ENCODE peak calls at places on chromosome 20, in six cellular contexts. One of them, this sample, is unnamed. For H3K4me1, the result is how much of the 10 kb centered on the place peaks cover.

GRCh38 chr20:14569631-14570030 is 232.2 kb upstream of the FLRT3 start:
- DNase-seq in IMR-90: no peak
- DNase-seq in mammary epithelial cell: no peak
- DNase-seq in GM23338: no peak
- DNase-seq in right lobe of liver: no peak
- DNase-seq in psoas muscle: no peak
- DNase-seq in this sample: no peak

GRCh38 chr20:50491926-50492634 is 18.1 kb upstream of the PTPN1 start:
- DNase-seq in psoas muscle: no peak
- DNase-seq in GM23338: no peak
- DNase-seq in mammary epithelial cell: peak
- DNase-seq in right lobe of liver: no peak
- DNase-seq in IMR-90: peak
- DNase-seq in this sample: no peak

GRCh38 chr20:40869416-40870147 is 159.0 kb upstream of the TOP1 start:
- DNase-seq in right lobe of liver: no peak
- DNase-seq in GM23338: no peak
- DNase-seq in psoas muscle: no peak
- DNase-seq in IMR-90: no peak
- DNase-seq in mammary epithelial cell: no peak
- DNase-seq in this sample: no peak

GRCh38 chr20:17641993-17642392 is 40.0 kb downstream of the RRBP1 start:
- DNase-seq in mammary epithelial cell: no peak
- DNase-seq in IMR-90: no peak
- DNase-seq in right lobe of liver: no peak
- DNase-seq in GM23338: no peak
- DNase-seq in psoas muscle: peak
- DNase-seq in this sample: no peak

GRCh38 chr20:34940126-34940525 is 15.5 kb downstream of the GSS start:
- DNase-seq in mammary epithelial cell: no peak
- DNase-seq in psoas muscle: peak
- DNase-seq in IMR-90: peak
- DNase-seq in right lobe of liver: no peak
- DNase-seq in GM23338: no peak
- DNase-seq in this sample: no peak

GRCh38 chr20:18224968-18225568 is 63.3 kb upstream of the ZNF133 start:
- DNase-seq in psoas muscle: peak
- DNase-seq in IMR-90: peak
- DNase-seq in right lobe of liver: no peak
- DNase-seq in mammary epithelial cell: peak
- DNase-seq in GM23338: peak
- DNase-seq in this sample: peak

GRCh38 chr20:32155017-32155965 is 45.8 kb downstream of the TM9SF4 start:
- DNase-seq in IMR-90: peak
- DNase-seq in psoas muscle: peak
- DNase-seq in mammary epithelial cell: peak
- DNase-seq in right lobe of liver: peak
- DNase-seq in GM23338: peak
- DNase-seq in this sample: peak

GRCh38 chr20:1122388-1123315 is 4.2 kb downstream of the PSMF1 start:
- DNase-seq in mammary epithelial cell: no peak
- DNase-seq in right lobe of liver: peak
- DNase-seq in psoas muscle: peak
- DNase-seq in IMR-90: peak
- DNase-seq in GM23338: no peak
- DNase-seq in this sample: no peak

GRCh38 chr20:25276533-25277050 is 28.7 kb downstream of the PYGB start:
- DNase-seq in IMR-90: no peak
- DNase-seq in GM23338: no peak
- DNase-seq in psoas muscle: peak
- DNase-seq in right lobe of liver: peak
- DNase-seq in mammary epithelial cell: no peak
- DNase-seq in this sample: no peak

GRCh38 chr20:60512436-60512835 is 554.2 kb downstream of the CDH26 start:
- DNase-seq in mammary epithelial cell: peak
- DNase-seq in GM23338: no peak
- DNase-seq in psoas muscle: no peak
- DNase-seq in IMR-90: peak
- DNase-seq in right lobe of liver: no peak
- DNase-seq in this sample: peak

GRCh38 chr20:57104113-57104512 is 162.3 kb downstream of the BMP7 start:
- DNase-seq in IMR-90: no peak
- DNase-seq in mammary epithelial cell: no peak
- DNase-seq in GM23338: no peak
- DNase-seq in right lobe of liver: no peak
- DNase-seq in psoas muscle: no peak
- DNase-seq in this sample: no peak

GRCh38 chr20:21100590-21101452 is 5.3 kb downstream of the LINC00237 start:
- DNase-seq in IMR-90: peak
- DNase-seq in mammary epithelial cell: no peak
- DNase-seq in GM23338: peak
- DNase-seq in right lobe of liver: peak
- DNase-seq in psoas muscle: no peak
- DNase-seq in this sample: no peak

GRCh38 chr20:56343861-56344381 is 14.9 kb upstream of the FAM210B start:
- DNase-seq in GM23338: peak
- DNase-seq in mammary epithelial cell: peak
- DNase-seq in psoas muscle: no peak
- DNase-seq in right lobe of liver: peak
- DNase-seq in IMR-90: peak
- DNase-seq in this sample: peak

GRCh38 chr20:17465236-17465635 is 65.9 kb downstream of the BFSP1 start:
- DNase-seq in psoas muscle: no peak
- DNase-seq in right lobe of liver: no peak
- DNase-seq in mammary epithelial cell: no peak
- DNase-seq in GM23338: no peak
- DNase-seq in IMR-90: no peak
- DNase-seq in this sample: no peak

GRCh38 chr20:42338274-42339172 is 720.3 kb upstream of the CHD6 start:
- DNase-seq in mammary epithelial cell: no peak
- DNase-seq in right lobe of liver: no peak
- DNase-seq in GM23338: no peak
- DNase-seq in psoas muscle: peak
- DNase-seq in IMR-90: no peak
- DNase-seq in this sample: no peak

GRCh38 chr20:3464166-3464565 is 6.7 kb upstream of the ATRN start:
- DNase-seq in mammary epithelial cell: no peak
- DNase-seq in psoas muscle: no peak
- DNase-seq in right lobe of liver: no peak
- DNase-seq in GM23338: no peak
- DNase-seq in IMR-90: no peak
- DNase-seq in this sample: no peak

GRCh38 chr20:63750807-63751470 is 11.4 kb downstream of the SLC2A4RG start:
- DNase-seq in GM23338: peak
- DNase-seq in IMR-90: no peak
- DNase-seq in psoas muscle: no peak
- DNase-seq in right lobe of liver: no peak
- DNase-seq in mammary epithelial cell: no peak
- DNase-seq in this sample: no peak

GRCh38 chr20:21618697-21619421 is 86.6 kb upstream of the PAX1 start:
- DNase-seq in psoas muscle: no peak
- DNase-seq in right lobe of liver: no peak
- DNase-seq in GM23338: no peak
- DNase-seq in mammary epithelial cell: no peak
- DNase-seq in IMR-90: no peak
- DNase-seq in this sample: no peak

GRCh38 chr20:21607971-21608735 is 94.3 kb upstream of the NKX2-2 start:
- DNase-seq in GM23338: no peak
- DNase-seq in psoas muscle: no peak
- DNase-seq in mammary epithelial cell: no peak
- DNase-seq in IMR-90: no peak
- DNase-seq in right lobe of liver: no peak
- DNase-seq in this sample: no peak

GRCh38 chr20:57964011-57964862 is 254.4 kb upstream of the PMEPA1 start:
- DNase-seq in GM23338: no peak
- DNase-seq in psoas muscle: peak
- DNase-seq in right lobe of liver: no peak
- DNase-seq in mammary epithelial cell: peak
- DNase-seq in IMR-90: no peak
- DNase-seq in this sample: no peak

GRCh38 chr20:18252597-18253451 is 35.5 kb upstream of the ZNF133 start:
- DNase-seq in mammary epithelial cell: peak
- DNase-seq in right lobe of liver: no peak
- DNase-seq in GM23338: no peak
- DNase-seq in IMR-90: no peak
- DNase-seq in psoas muscle: no peak
- DNase-seq in this sample: no peak

GRCh38 chr20:32445539-32446273 is 87.6 kb downstream of the ASXL1 start:
- DNase-seq in psoas muscle: no peak
- DNase-seq in GM23338: peak
- DNase-seq in mammary epithelial cell: no peak
- DNase-seq in IMR-90: no peak
- DNase-seq in right lobe of liver: no peak
- DNase-seq in this sample: peak

GRCh38 chr20:57879437-57880115 is 169.8 kb upstream of the PMEPA1 start:
- DNase-seq in right lobe of liver: no peak
- DNase-seq in IMR-90: no peak
- DNase-seq in mammary epithelial cell: no peak
- DNase-seq in psoas muscle: no peak
- DNase-seq in GM23338: no peak
- DNase-seq in this sample: no peak

GRCh38 chr20:51500311-51500710 is 42.2 kb downstream of the NFATC2 start:
- DNase-seq in IMR-90: no peak
- DNase-seq in psoas muscle: no peak
- DNase-seq in right lobe of liver: no peak
- DNase-seq in GM23338: no peak
- DNase-seq in mammary epithelial cell: peak
- DNase-seq in this sample: no peak

GRCh38 chr20:41046716-41047115 is 18.1 kb downstream of the TOP1 start:
- DNase-seq in right lobe of liver: no peak
- DNase-seq in psoas muscle: no peak
- DNase-seq in IMR-90: peak
- DNase-seq in GM23338: no peak
- DNase-seq in mammary epithelial cell: no peak
- DNase-seq in this sample: no peak

GRCh38 chr20:13613917-13614316 is 24.8 kb downstream of the TASP1 start:
- DNase-seq in mammary epithelial cell: no peak
- DNase-seq in psoas muscle: no peak
- DNase-seq in GM23338: no peak
- DNase-seq in IMR-90: no peak
- DNase-seq in right lobe of liver: no peak
- DNase-seq in this sample: peak

GRCh38 chr20:62355527-62356142 is 11.5 kb downstream of the LAMA5 start:
- DNase-seq in GM23338: no peak
- DNase-seq in mammary epithelial cell: no peak
- DNase-seq in right lobe of liver: peak
- DNase-seq in IMR-90: no peak
- DNase-seq in psoas muscle: peak
- DNase-seq in this sample: peak
- H3K4me1 ChIP-seq in GM23338: under half
- H3K4me1 ChIP-seq in mammary epithelial cell: half or more
- H3K4me1 ChIP-seq in right lobe of liver: half or more
- H3K4me1 ChIP-seq in IMR-90: under half
- H3K4me1 ChIP-seq in psoas muscle: half or more
- H3K4me1 ChIP-seq in this sample: under half

GRCh38 chr20:47204008-47204745 is 152.3 kb downstream of the ZMYND8 start:
- DNase-seq in psoas muscle: peak
- DNase-seq in GM23338: no peak
- DNase-seq in IMR-90: peak
- DNase-seq in mammary epithelial cell: peak
- DNase-seq in right lobe of liver: no peak
- DNase-seq in this sample: no peak

GRCh38 chr20:47206962-47207641 is 149.4 kb downstream of the ZMYND8 start:
- DNase-seq in right lobe of liver: no peak
- DNase-seq in psoas muscle: peak
- DNase-seq in GM23338: peak
- DNase-seq in mammary epithelial cell: no peak
- DNase-seq in IMR-90: no peak
- DNase-seq in this sample: no peak

GRCh38 chr20:47202765-47203667 is 153.5 kb downstream of the ZMYND8 start:
- DNase-seq in right lobe of liver: no peak
- DNase-seq in mammary epithelial cell: no peak
- DNase-seq in IMR-90: no peak
- DNase-seq in psoas muscle: peak
- DNase-seq in GM23338: no peak
- DNase-seq in this sample: no peak

GRCh38 chr20:47204746-47205122 is 151.8 kb downstream of the ZMYND8 start:
- DNase-seq in mammary epithelial cell: no peak
- DNase-seq in GM23338: no peak
- DNase-seq in IMR-90: no peak
- DNase-seq in right lobe of liver: no peak
- DNase-seq in psoas muscle: peak
- DNase-seq in this sample: no peak

DNA sequence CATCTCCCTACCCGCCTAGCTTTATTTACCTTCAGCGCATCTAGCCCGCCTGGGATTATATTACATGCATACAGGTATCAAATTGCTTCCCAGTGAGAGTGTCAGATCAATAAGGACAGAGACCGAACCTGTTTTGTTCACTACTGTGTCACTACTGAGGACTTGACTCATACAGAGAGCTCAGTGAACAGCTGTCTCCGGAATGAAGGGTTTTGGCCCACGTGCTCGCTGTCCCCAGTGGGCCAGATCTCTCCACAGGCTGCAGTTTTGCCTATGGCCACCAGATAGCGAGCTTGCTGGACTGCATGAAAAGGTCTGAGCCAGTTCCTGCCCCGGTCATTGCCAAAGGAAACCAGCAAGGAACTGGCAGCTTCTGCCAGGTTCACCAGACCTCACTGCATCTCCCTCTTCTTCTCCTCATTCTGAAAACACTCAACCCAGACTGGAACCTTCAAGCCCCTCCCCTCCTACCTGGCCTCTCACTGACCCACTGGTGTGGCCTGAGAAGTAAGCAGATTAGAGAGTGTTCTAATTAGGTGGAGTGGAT is 150.8 kb downstream of the ZMYND8 start:
- DNase-seq in IMR-90: peak
- DNase-seq in GM23338: peak
- DNase-seq in psoas muscle: peak
- DNase-seq in right lobe of liver: peak
- DNase-seq in mammary epithelial cell: peak
- DNase-seq in this sample: peak
- H3K4me1 ChIP-seq in IMR-90: under half
- H3K4me1 ChIP-seq in GM23338: under half
- H3K4me1 ChIP-seq in psoas muscle: under half
- H3K4me1 ChIP-seq in right lobe of liver: under half
- H3K4me1 ChIP-seq in mammary epithelial cell: under half
- H3K4me1 ChIP-seq in this sample: under half

GRCh38 chr20:61805781-61806180 is 259.9 kb downstream of the TAF4 start:
- DNase-seq in mammary epithelial cell: no peak
- DNase-seq in right lobe of liver: no peak
- DNase-seq in psoas muscle: peak
- DNase-seq in IMR-90: no peak
- DNase-seq in GM23338: no peak
- DNase-seq in this sample: no peak
- H3K4me1 ChIP-seq in mammary epithelial cell: under half
- H3K4me1 ChIP-seq in right lobe of liver: under half
- H3K4me1 ChIP-seq in psoas muscle: under half
- H3K4me1 ChIP-seq in IMR-90: under half
- H3K4me1 ChIP-seq in GM23338: under half
- H3K4me1 ChIP-seq in this sample: under half

DNA sequence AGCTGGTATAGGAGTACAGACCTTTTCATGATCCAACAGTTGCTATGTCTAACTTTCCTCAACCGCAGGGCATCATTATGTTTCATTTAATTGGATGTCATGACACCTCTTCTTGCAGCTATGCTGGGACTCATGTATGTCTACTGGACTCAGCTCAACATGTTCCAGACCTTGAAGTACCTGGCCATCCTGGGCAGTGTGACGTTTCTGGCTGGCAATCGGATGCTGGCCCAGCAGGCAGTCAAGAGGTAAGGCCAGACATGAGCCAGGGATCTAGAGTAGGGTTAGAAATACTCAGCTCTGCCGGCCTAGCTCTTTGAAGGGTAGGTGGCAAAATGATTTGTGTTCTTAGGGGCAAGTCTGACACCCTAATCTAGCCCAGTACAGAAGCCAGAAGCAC is 25.2 kb downstream of the GHRH start:
- DNase-seq in right lobe of liver: no peak
- DNase-seq in mammary epithelial cell: no peak
- DNase-seq in psoas muscle: no peak
- DNase-seq in IMR-90: no peak
- DNase-seq in GM23338: no peak
- DNase-seq in this sample: no peak
- H3K4me1 ChIP-seq in right lobe of liver: under half
- H3K4me1 ChIP-seq in mammary epithelial cell: under half
- H3K4me1 ChIP-seq in psoas muscle: half or more
- H3K4me1 ChIP-seq in IMR-90: under half
- H3K4me1 ChIP-seq in GM23338: under half
- H3K4me1 ChIP-seq in this sample: under half

This sample was measured in cardiac muscle cell.